ENCODE peak calls at places on chromosomes 11 and 22, in nine cellular contexts. N, F, P, I, T, K, U, G and R are unnamed samples.

GRCh38 chr22:43376765-43377485 is 33.8 kb upstream of the SCUBE1 start:
- DNase-seq in G (peak; percentile 45), P (peak; percentile 15), K (no peak), F (peak; percentile 7), N (no peak), I (peak; percentile 24), T (no peak), U (peak; percentile 40), R (no peak)

GRCh38 chr11:29293825-29294224 is 723.0 kb downstream of the KCNA4 start:
- DNase-seq in P (peak; percentile 70), F (no peak), I (peak; percentile 93), U (no peak), G (no peak), K (no peak), T (no peak), N (no peak), R (no peak)

GRCh38 chr11:22304337-22304961 is 33.7 kb upstream of the SLC17A6 start:
- DNase-seq in T (no peak), P (peak; percentile 49), K (peak; percentile 7), I (peak; percentile 53), G (no peak), N (peak; percentile 3), U (no peak), F (no peak), R (no peak)

GRCh38 chr11:74929431-74930363 is 19.2 kb downstream of the XRRA1 start:
- DNase-seq in I (peak; percentile 97), U (peak; percentile 75), K (peak; percentile 59), T (peak; percentile 68), F (peak; percentile 43), P (peak; percentile 96), N (peak; percentile 90), G (peak; percentile 91), R (no peak)

GRCh38 chr11:74679513-74679865 is 51.7 kb downstream of the CHRDL2 start:
- DNase-seq in F (no peak), U (peak; percentile 4), G (no peak), I (no peak), T (no peak), P (no peak), N (no peak), K (no peak), R (peak; percentile 61)

GRCh38 chr22:24153353-24153752 is 27.9 kb upstream of the SUSD2 start:
- DNase-seq in U (no peak), I (peak; percentile 36), N (no peak), P (no peak), T (no peak), K (no peak), F (peak; percentile 56), G (peak; percentile 33), R (no peak)

GRCh38 chr22:22578702-22579424 is 19.8 kb upstream of the PRAME start:
- DNase-seq in N (no peak), T (peak; percentile 29), P (peak; percentile 52), G (no peak), I (peak; percentile 83), U (no peak), K (no peak), F (no peak), R (no peak)

GRCh38 chr11:37755526-37755925 is 1157.5 kb upstream of the RAG2 start:
- DNase-seq in U (no peak), G (no peak), K (no peak), I (no peak), N (no peak), P (no peak), F (no peak), T (no peak), R (no peak)

GRCh38 chr11:121270286-121270685 is 22.3 kb upstream of the SC5D start:
- DNase-seq in K (no peak), U (no peak), N (no peak), F (no peak), I (no peak), T (no peak), P (no peak), G (no peak), R (no peak)

GRCh38 chr11:68816917-68817419 is 24.7 kb downstream of the CPT1A start:
- DNase-seq in K (no peak), N (no peak), G (no peak), P (no peak), F (no peak), T (no peak), I (no peak), U (no peak), R (no peak)

GRCh38 chr22:43432883-43433415 is 21.1 kb downstream of the MPPED1 start:
- DNase-seq in I (no peak), P (no peak), F (no peak), T (no peak), N (no peak), K (no peak), U (no peak), G (no peak), R (no peak)

GRCh38 chr11:107184936-107185335 is 166.7 kb upstream of the GUCY1A2 start:
- DNase-seq in N (no peak), U (no peak), T (no peak), K (no peak), F (no peak), P (no peak), G (no peak), I (no peak), R (no peak)

GRCh38 chr11:1541474-1542204 is 30.4 kb downstream of the DUSP8 start:
- DNase-seq in K (no peak), F (no peak), G (no peak), I (no peak), P (no peak), T (no peak), U (no peak), N (no peak), R (no peak)

GRCh38 chr22:27075028-27075678 is 417.8 kb downstream of the MIAT start:
- DNase-seq in U (no peak), N (no peak), I (peak; percentile 6), P (no peak), K (no peak), G (no peak), T (no peak), F (no peak), R (no peak)

GRCh38 chr11:124085583-124085982 is 29.7 kb upstream of the VWA5A start:
- DNase-seq in T (no peak), K (no peak), I (peak; percentile 23), P (no peak), N (no peak), G (no peak), F (no peak), U (no peak), R (no peak)

GRCh38 chr11:85725510-85726258 is 39.7 kb upstream of the CCDC89 start:
- DNase-seq in N (peak; percentile 90), K (no peak), I (peak; percentile 79), F (no peak), P (peak; percentile 94), G (no peak), T (no peak), U (no peak), R (no peak)
- TF ChIP-seq CTCF in N (no peak), K (no peak), I (peak; percentile 4), F (no peak), P (no peak), G (no peak), T (no peak), U (no peak), R (peak; percentile 36)

GRCh38 chr11:87970762-87971161 is 204.5 kb downstream of the RAB38 start:
- DNase-seq in T (no peak), G (no peak), K (no peak), F (no peak), P (no peak), U (no peak), N (no peak), I (no peak), R (no peak)

GRCh38 chr11:87971354-87971753 is 203.9 kb downstream of the RAB38 start:
- DNase-seq in F (no peak), N (no peak), T (no peak), K (no peak), P (no peak), U (no peak), G (peak; percentile 7), I (no peak), R (no peak)

GRCh38 chr11:87972133-87972532 is 203.1 kb downstream of the RAB38 start:
- DNase-seq in K (no peak), U (no peak), G (no peak), N (no peak), I (no peak), T (no peak), F (no peak), P (no peak), R (no peak)

DNA sequence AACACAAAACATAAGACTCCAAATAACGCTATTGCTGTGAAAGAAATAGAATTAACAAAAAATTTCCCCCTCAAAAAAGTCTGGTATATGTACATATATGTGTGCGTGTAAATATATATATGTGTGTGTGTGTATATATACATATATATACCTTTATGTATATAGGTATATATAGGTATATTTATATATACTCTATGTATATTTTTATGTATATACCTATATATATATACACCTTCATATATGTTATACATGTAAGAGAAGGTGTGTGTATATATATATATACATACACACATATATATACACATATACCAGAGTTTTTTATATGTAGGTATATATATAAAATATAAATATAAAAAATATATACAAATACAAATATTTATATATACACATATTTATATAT is 199.2 kb downstream of the RAB38 start:
- DNase-seq in P (no peak), N (no peak), G (no peak), I (no peak), F (no peak), T (no peak), U (no peak), K (no peak), R (no peak)
- TF ChIP-seq CTCF in P (no peak), N (no peak), G (no peak), I (no peak), F (no peak), T (no peak), U (no peak), K (no peak), R (no peak)

GRCh38 chr11:57277845-57278720 is 41.0 kb upstream of the APLNR start:
- DNase-seq in N (peak; percentile 65), I (peak; percentile 86), T (peak; percentile 79), K (peak; percentile 47), U (peak; percentile 67), F (peak; percentile 11), P (peak; percentile 87), G (peak; percentile 84), R (no peak)
- TF ChIP-seq CTCF in N (peak; percentile 95), I (peak; percentile 87), T (peak; percentile 79), K (peak; percentile 93), U (peak; percentile 77), F (peak; percentile 59), P (peak; percentile 91), G (peak; percentile 79), R (peak; percentile 91)

DNA sequence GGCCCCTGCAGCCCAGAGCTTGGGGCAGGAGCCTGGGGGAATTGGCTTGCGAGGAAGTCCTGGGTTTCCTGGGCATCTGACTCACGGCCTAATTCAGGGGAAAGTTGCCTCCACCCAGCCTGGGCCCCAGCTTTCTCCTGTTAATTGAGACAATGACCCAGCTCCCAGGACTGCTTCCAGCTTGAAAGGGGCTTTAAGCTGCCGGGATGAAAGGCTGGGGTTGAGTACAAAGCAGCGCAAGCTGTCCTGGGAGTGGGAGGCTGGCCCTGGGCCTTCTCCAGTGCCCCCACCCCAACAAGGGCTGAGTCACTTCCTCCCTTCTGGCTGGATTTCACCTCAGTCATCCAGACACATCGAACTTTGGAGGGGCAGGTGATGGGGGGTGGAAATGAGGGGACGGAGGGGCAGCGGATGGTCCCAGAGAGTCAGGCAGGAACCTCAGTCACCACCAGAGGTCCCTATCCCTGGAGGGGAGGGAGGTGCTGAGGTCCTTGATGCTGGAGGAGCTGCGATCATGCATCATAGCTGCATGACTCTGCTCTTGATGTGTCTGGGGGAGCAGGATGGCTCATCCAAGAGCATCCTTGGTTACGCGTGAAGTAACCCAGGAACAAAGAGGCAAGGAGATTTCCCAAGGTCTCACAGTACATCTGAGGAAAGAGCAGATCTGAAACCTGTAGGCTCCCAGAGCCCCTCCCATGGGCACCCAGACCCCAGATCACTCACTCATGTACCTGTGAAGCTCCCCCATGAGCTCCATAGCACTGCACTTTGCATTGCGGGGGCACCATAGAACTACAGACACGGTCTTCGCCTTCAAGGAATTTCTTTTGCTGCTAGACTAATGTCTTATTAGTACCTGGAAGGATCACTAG is 30.0 kb upstream of the OAF start:
- DNase-seq in I (peak; percentile 36), K (no peak), P (peak; percentile 58), F (no peak), G (peak; percentile 5), U (no peak), T (no peak), N (no peak), R (peak; percentile 60)
- TF ChIP-seq CTCF in I (peak; percentile 47), K (no peak), P (no peak), F (no peak), G (no peak), U (no peak), T (no peak), N (peak; percentile 22), R (peak; percentile 42)